ENCODE peak calls at places on chromosomes 5 and 9, in five cellular contexts. D is colonic mucosa, W is Caco-2, G is mucosa of descending colon, U is K562. A is an unnamed sample.

GRCh38 chr5:99004960-99005359 is 76.2 kb upstream of the CHD1 start:
- DNase-seq in W (no peak), D (no peak), U (no peak), G (no peak), A (no peak)

GRCh38 chr9:126419475-126419874 is 92.8 kb downstream of the MVB12B start:
- DNase-seq in U (no peak), G (no peak), D (no peak), W (no peak), A (no peak)

GRCh38 chr9:133676450-133676849 is 40.3 kb downstream of the DBH start:
- DNase-seq in D (no peak), G (no peak), W (no peak), U (no peak), A (no peak)

GRCh38 chr5:95720094-95720793 is 10.9 kb upstream of the RHOBTB3 start:
- DNase-seq in D (no peak), W (no peak), U (no peak), G (no peak), A (no peak)

GRCh38 chr5:40378431-40379175 is 301.1 kb upstream of the PTGER4 start:
- DNase-seq in G (no peak), D (no peak), U (no peak), W (no peak), A (no peak)

GRCh38 chr5:132492386-132492785 is 1.8 kb upstream of the IRF1 start:
- DNase-seq in W (no peak), U (no peak), G (no peak), D (no peak), A (no peak)

GRCh38 chr5:95822408-95823240 is at the start of gene GLRX:
- DNase-seq in D (peak; percentile 90), U (peak; percentile 70), G (peak; percentile 80), W (peak; percentile 70), A (peak; percentile 79)

GRCh38 chr9:125904155-125904841 is 157.1 kb downstream of the PBX3 start:
- DNase-seq in G (no peak), W (no peak), U (no peak), D (no peak), A (peak; percentile 18)

GRCh38 chr9:116632990-116633441 is 54.1 kb upstream of the TRIM32 start:
- DNase-seq in W (no peak), U (no peak), D (no peak), G (no peak), A (no peak)

GRCh38 chr9:121684381-121685145 is 33.1 kb downstream of the DAB2IP start:
- DNase-seq in D (peak; percentile 62), W (peak; percentile 65), G (peak; percentile 75), U (peak; percentile 46), A (peak; percentile 75)

GRCh38 chr9:25724424-25724823 is 46.2 kb upstream of the TUSC1 start:
- DNase-seq in G (no peak), U (no peak), D (no peak), W (no peak), A (no peak)

GRCh38 chr9:93088656-93089015 is 7.4 kb upstream of the CARD19 start:
- DNase-seq in W (no peak), U (no peak), D (peak; percentile 16), G (peak; percentile 6), A (no peak)

GRCh38 chr9:107373809-107374208 is 90.7 kb downstream of the RAD23B start:
- DNase-seq in D (no peak), W (no peak), G (no peak), U (no peak), A (no peak)

GRCh38 chr5:84382363-84383295 is 2.1 kb downstream of the EDIL3 start:
- DNase-seq in D (peak; percentile 79), G (peak; percentile 79), W (peak; percentile 45), U (no peak), A (no peak)

GRCh38 chr9:32456564-32456963 is 69.4 kb downstream of the RIGI start:
- DNase-seq in G (no peak), D (no peak), U (no peak), W (peak; percentile 41), A (peak; percentile 66)

GRCh38 chr9:120016231-120016630 is 563.7 kb downstream of the CDK5RAP2 start:
- DNase-seq in W (no peak), U (no peak), G (no peak), D (no peak), A (no peak)

GRCh38 chr5:54753034-54753433 is 232.4 kb downstream of the ESM1 start:
- DNase-seq in W (no peak), D (no peak), G (no peak), U (no peak), A (no peak)

GRCh38 chr5:154190652-154191304 is at the start of gene GALNT10:
- DNase-seq in G (peak; percentile 83), W (peak; percentile 77), U (peak; percentile 77), D (peak; percentile 53), A (peak; percentile 74)

GRCh38 chr9:130712564-130713285 is 19.1 kb downstream of the EXOSC2 start:
- DNase-seq in W (peak; percentile 98), U (peak; percentile 99), G (peak; percentile 98), D (peak; percentile 98), A (peak; percentile 98)

GRCh38 chr5:135034186-135034962 is at the start of gene PITX1:
- DNase-seq in G (peak; percentile 80), W (peak; percentile 88), D (peak; percentile 72), U (peak; percentile 95), A (peak; percentile 93)

GRCh38 chr9:89629096-89629976 is 24.5 kb downstream of the GADD45G start:
- DNase-seq in G (no peak), U (no peak), W (no peak), D (no peak), A (no peak)

GRCh38 chr9:111661150-111661801 is at the start of gene GNG10:
- DNase-seq in U (peak; percentile 73), W (peak; percentile 77), G (peak; percentile 80), D (peak; percentile 64), A (peak; percentile 71)

GRCh38 chr9:106913276-106913675 is 50.3 kb downstream of the ZNF462 start:
- DNase-seq in U (no peak), D (no peak), G (no peak), W (no peak), A (peak; percentile 50)

GRCh38 chr5:97125125-97125683 is 17.2 kb downstream of the LIX1 start:
- DNase-seq in U (no peak), D (no peak), W (no peak), G (no peak), A (no peak)

GRCh38 chr5:58064799-58065198 is 395.1 kb downstream of the PLK2 start:
- DNase-seq in U (no peak), D (no peak), G (no peak), W (no peak), A (no peak)

GRCh38 chr9:132032584-132032945 is 47.1 kb downstream of the MED27 start:
- DNase-seq in W (no peak), U (no peak), D (no peak), G (no peak), A (peak; percentile 43)

GRCh38 chr9:99505915-99506314 is 283.8 kb downstream of the SEC61B start:
- DNase-seq in U (no peak), G (no peak), W (no peak), D (no peak), A (no peak)

GRCh38 chr5:66882592-66883227 is 286.5 kb downstream of the MAST4 start:
- DNase-seq in U (peak; percentile 5), D (no peak), W (no peak), G (no peak), A (no peak)

GRCh38 chr5:150639751-150640150 is 709 bp upstream of the SYNPO start:
- DNase-seq in U (no peak), G (no peak), W (no peak), D (no peak), A (no peak)
- H3K4me1 ChIP-seq in U (peaks cover 18% of the 10 kb centered on the region), G (peaks cover 13% of the 10 kb centered on the region), W (peaks cover 80% of the 10 kb centered on the region), D (no peaks in the 10 kb centered on the region), A (peaks cover 12% of the 10 kb centered on the region)

GRCh38 chr5:177439518-177440053 is 7.0 kb upstream of the PRR7 start:
- DNase-seq in U (no peak), D (no peak), G (no peak), W (no peak), A (no peak)

GRCh38 chr5:177435847-177436536 is 9.5 kb downstream of the GRK6 start:
- DNase-seq in U (no peak), G (no peak), D (no peak), W (no peak), A (no peak)

GRCh38 chr5:177434942-177435738 is 8.7 kb downstream of the GRK6 start:
- DNase-seq in W (no peak), G (no peak), D (no peak), U (no peak), A (no peak)

GRCh38 chr5:177438468-177438867 is 8.1 kb upstream of the PRR7 start:
- DNase-seq in D (no peak), W (no peak), U (no peak), G (no peak), A (no peak)

GRCh38 chr5:177437623-177438022 is 9.0 kb upstream of the PRR7 start:
- DNase-seq in G (no peak), W (no peak), U (no peak), D (no peak), A (no peak)
- H3K36me3 ChIP-seq in G (no peaks in the 10 kb centered on the region), W (peaks cover 5% of the 10 kb centered on the region), U (peaks cover 96% of the 10 kb centered on the region), D (peaks cover 20% of the 10 kb centered on the region), A (peaks cover 69% of the 10 kb centered on the region)

DNA sequence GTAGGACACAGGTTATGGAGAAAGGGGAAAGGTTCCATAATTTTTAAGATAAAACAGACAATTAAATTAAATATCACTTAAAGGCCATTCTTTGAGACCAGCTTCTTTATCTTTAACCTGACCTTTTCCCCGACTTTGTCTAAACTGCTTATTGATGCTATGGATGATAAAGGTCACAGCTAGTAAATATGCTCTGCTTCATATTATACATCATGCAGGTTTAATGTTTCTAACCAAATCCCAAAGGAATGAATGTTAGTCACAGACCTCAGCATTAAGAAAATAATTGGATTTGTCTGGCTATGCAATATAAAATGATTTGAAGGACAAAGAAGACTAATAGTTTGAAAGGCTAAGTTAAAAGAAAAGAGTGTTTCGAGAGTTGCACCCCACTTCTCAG is 147.6 kb downstream of the ST8SIA4 start:
- DNase-seq in D (no peak), G (no peak), W (no peak), U (no peak), A (no peak)
- H3K4me1 ChIP-seq in D (no peaks in the 10 kb centered on the region), G (no peaks in the 10 kb centered on the region), W (peaks cover 20% of the 10 kb centered on the region), U (no peaks in the 10 kb centered on the region), A (no peaks in the 10 kb centered on the region)

GRCh38 chr9:137265496-137266161 is 10.5 kb downstream of the NELFB start:
- DNase-seq in D (no peak), U (no peak), G (no peak), W (no peak), A (no peak)

GRCh38 chr9:137262909-137263285 is 7.8 kb downstream of the NELFB start:
- DNase-seq in W (no peak), D (no peak), G (peak; percentile 28), U (no peak), A (no peak)

GRCh38 chr9:137266162-137266527 is 11.0 kb downstream of the NELFB start:
- DNase-seq in G (no peak), W (no peak), D (no peak), U (no peak), A (peak; percentile 10)

GRCh38 chr9:137264067-137264466 is 8.9 kb downstream of the NELFB start:
- DNase-seq in U (no peak), W (no peak), G (peak; percentile 24), D (no peak), A (no peak)

DNA sequence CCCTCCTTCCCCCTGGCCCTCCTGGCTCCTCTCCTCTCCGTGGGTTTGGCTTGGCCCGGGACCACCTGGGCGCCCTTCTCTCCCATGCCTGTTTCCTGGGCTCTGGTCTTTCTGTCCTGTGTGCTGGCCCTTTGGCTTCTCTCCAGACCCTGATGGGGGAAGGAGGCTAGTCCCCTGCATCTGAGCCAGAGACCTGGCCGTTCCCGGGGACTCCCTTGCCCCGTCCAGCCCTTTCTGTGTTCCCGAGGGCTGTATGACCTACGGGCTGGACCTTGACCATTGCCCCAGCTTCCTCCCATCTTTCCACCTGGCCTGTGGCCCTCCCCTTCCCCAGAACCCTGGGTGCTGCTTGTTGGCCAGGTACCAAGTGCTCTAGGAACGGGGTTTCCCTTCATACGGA is 8.4 kb downstream of the NELFB start:
- DNase-seq in G (peak; percentile 22), U (no peak), W (no peak), D (no peak), A (no peak)
- H3K36me3 ChIP-seq in G (peaks cover 3% of the 10 kb centered on the region), U (peaks cover 59% of the 10 kb centered on the region), W (peaks cover 2% of the 10 kb centered on the region), D (peaks cover 14% of the 10 kb centered on the region), A (peaks cover 50% of the 10 kb centered on the region)

A was measured in HAP-1.